ENCODE peak calls at places on chromosomes 5 and 9, in four cellular contexts. Y is fibroblast of pulmonary artery, K is uterus, O is adrenal gland. R is an unnamed sample.

GRCh38 chr5:151174612-151175101 is 17.1 kb upstream of the ANXA6 start:
- DNase-seq in K (peak; percentile 14), O (peak; percentile 58), Y (no peak), R (no peak)

GRCh38 chr9:35728041-35728971 is 3.7 kb downstream of the TLN1 start:
- DNase-seq in O (peak; percentile 84), Y (peak; percentile 96), K (peak; percentile 92), R (no peak)

GRCh38 chr5:36607114-36607561 is 732 bp downstream of the SLC1A3 start:
- DNase-seq in O (no peak), K (no peak), Y (peak; percentile 62), R (no peak)

GRCh38 chr5:129172561-129172960 is 78.0 kb downstream of the ISOC1 start:
- DNase-seq in Y (peak; percentile 76), O (no peak), K (no peak), R (no peak)

GRCh38 chr5:81826128-81826527 is 75.2 kb upstream of the SSBP2 start:
- DNase-seq in K (no peak), O (no peak), Y (peak; percentile 38), R (no peak)

GRCh38 chr5:163445345-163445744 is 8.0 kb downstream of the CCNG1 start:
- DNase-seq in K (no peak), O (no peak), Y (no peak), R (no peak)

GRCh38 chr9:68574150-68574549 is 33.5 kb upstream of the TMEM252 start:
- DNase-seq in K (no peak), O (no peak), Y (no peak), R (no peak)

GRCh38 chr9:129111762-129112151 is 542 bp downstream of the PTPA start:
- DNase-seq in K (peak; percentile 45), Y (peak; percentile 52), O (peak; percentile 61), R (no peak)

GRCh38 chr9:121774715-121775613 is 123.5 kb downstream of the DAB2IP start:
- DNase-seq in O (no peak), K (no peak), Y (no peak), R (no peak)

GRCh38 chr5:67003373-67003905 is 193.2 kb downstream of the CD180 start:
- DNase-seq in K (no peak), O (no peak), Y (no peak), R (no peak)

GRCh38 chr5:96254980-96255681 is 177.9 kb downstream of the PCSK1 start:
- DNase-seq in O (no peak), Y (peak; percentile 92), K (peak; percentile 21), R (no peak)

GRCh38 chr5:82413302-82414042 is 135.3 kb upstream of the RPS23 start:
- DNase-seq in O (no peak), K (no peak), Y (peak; percentile 84), R (no peak)

GRCh38 chr9:35847786-35848185 is 18.8 kb downstream of the TMEM8B start:
- DNase-seq in Y (no peak), O (no peak), K (no peak), R (no peak)

GRCh38 chr9:107274096-107274495 is 9.0 kb upstream of the RAD23B start:
- DNase-seq in O (no peak), Y (no peak), K (no peak), R (no peak)
- TF ChIP-seq CTCF in O (no peak), Y (peak; percentile 9), K (no peak), R (peak; percentile 34)

GRCh38 chr5:139298242-139298641 is 4.7 kb downstream of the MATR3 start:
- DNase-seq in K (no peak), O (no peak), Y (no peak), R (no peak)
- H3K4me3 ChIP-seq in K (no peak overlapping the region), O (no peak overlapping the region), Y (no peak overlapping the region), R (no peak overlapping the region)

GRCh38 chr5:55993628-55994501 is 898 bp downstream of the IL6ST start:
- DNase-seq in Y (peak; percentile 28), O (no peak), K (no peak), R (no peak)

GRCh38 chr5:55989860-55990259 is 4.9 kb downstream of the IL6ST start:
- DNase-seq in Y (no peak), O (no peak), K (no peak), R (no peak)

GRCh38 chr5:55993013-55993412 is 1.8 kb downstream of the IL6ST start:
- DNase-seq in Y (peak; percentile 59), K (peak; percentile 29), O (peak; percentile 35), R (no peak)

GRCh38 chr5:55994502-55994997 is at the start of gene IL6ST:
- DNase-seq in Y (peak; percentile 95), K (no peak), O (peak; percentile 80), R (no peak)

DNA sequence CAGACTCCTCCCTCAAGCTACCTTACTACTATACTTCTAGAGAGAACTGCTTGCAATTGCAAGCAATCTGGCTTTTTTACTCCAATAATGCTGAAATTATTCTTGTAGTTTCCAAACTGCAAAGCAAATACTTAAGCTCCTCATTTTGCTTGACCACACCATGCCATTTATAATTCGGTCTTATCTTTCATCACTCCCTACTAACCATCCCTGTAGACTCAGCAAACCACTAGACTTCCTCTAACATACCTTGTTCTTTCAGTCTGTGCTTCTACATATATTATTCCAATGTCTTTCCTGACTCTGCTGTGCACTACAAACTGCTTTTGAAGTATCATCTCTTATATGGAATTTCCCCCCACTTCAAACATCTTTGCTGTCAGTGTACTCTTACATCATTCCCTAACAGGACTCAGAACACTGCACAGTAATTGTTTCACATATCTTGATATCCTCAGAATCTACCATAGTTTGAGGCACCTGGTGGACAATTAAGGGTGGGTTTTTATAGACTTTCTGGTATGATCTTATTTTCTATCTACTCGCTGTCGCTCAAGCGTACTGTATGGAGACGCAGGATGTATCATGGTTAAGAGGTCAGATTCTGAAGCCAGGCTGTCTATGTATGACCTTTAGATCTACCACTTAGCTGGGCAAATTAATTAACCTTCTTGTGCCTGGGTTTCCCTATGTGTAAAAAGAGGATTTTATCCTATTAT is 2.8 kb downstream of the IL6ST start:
- DNase-seq in Y (peak; percentile 36), K (no peak), O (no peak), R (no peak)
- TF ChIP-seq CTCF in Y (no peak), K (no peak), O (no peak), R (no peak)

DNA sequence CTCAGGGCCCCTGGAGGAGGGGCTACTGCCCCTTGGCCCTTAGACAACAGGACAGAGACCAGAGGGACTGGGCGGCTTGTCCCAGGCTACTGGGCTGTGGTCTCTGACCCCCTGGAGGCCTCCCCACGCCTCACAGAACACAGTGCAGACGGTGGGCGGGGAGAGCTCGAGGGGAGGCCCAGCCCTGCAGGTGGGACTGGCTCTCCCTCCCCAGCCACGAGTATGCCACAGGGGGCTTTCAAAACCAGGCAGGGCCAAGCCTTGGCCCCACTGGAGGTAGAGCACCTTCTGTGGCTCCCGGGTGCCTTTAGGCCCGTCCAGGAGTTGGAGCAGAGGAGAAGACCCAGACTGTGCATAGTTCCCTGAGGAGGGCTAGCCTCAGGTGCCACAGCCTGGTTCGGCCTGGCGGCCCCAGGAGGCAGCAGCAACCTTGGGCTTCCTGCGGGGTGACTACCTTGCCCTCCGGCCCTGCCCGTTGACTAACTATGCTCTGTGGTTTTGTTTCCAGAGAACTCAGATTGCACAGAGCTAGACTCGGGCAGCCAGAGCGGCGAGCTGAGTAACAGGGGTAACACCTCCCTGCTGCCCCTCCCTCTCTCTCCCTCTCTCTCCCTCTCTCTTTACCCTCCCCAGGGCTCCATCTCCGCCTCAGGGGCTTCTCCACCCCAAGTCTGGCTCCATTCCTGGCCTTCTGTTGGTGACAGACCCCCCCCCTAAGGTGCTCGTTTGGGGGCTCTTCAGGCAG is 15.5 kb downstream of the CARD19 start:
- DNase-seq in K (peak; percentile 12), O (peak; percentile 78), Y (no peak), R (no peak)
- H3K4me3 ChIP-seq in K (no peak overlapping the region), O (no peak overlapping the region), Y (no peak overlapping the region), R (no peak overlapping the region)

GRCh38 chr5:1053391-1054017 is 44.9 kb downstream of the NKD2 start:
- DNase-seq in O (no peak), Y (no peak), K (no peak), R (no peak)
- TF ChIP-seq CTCF in O (no peak), Y (no peak), K (no peak), R (no peak)

R was measured in GM12864.